ENCODE peak calls at places on chromosomes 1 and 21, in six cellular contexts. M, V, D, Y, F and O are unnamed samples.

GRCh38 chr1:1040004-1040991 is 20.4 kb downstream of the AGRN start:
- DNase-seq in M (no peak), V (peak), D (peak), Y (peak), F (peak), O (peak)

GRCh38 chr1:43302721-43303476 is 2.1 kb downstream of the TIE1 start:
- DNase-seq in M (no peak), V (no peak), D (no peak), Y (no peak), F (peak), O (no peak)

GRCh38 chr1:219347843-219348475 is 174.3 kb downstream of the LYPLAL1 start:
- DNase-seq in M (peak), V (no peak), D (peak), Y (no peak), F (peak), O (no peak)

GRCh38 chr1:43439121-43439581 is 14.6 kb downstream of the HYI start:
- DNase-seq in M (peak), V (no peak), D (no peak), Y (no peak), F (no peak), O (no peak)

GRCh38 chr1:3000671-3001470 is 20.4 kb upstream of the ACTRT2 start:
- DNase-seq in M (peak), V (no peak), D (no peak), Y (no peak), F (peak), O (no peak)

GRCh38 chr1:44808063-44808937 is at the start of gene BTBD19:
- DNase-seq in M (peak), V (no peak), D (peak), Y (peak), F (peak), O (no peak)

GRCh38 chr1:32414186-32414886 is 20.1 kb upstream of the BSDC1 start:
- DNase-seq in M (peak), V (no peak), D (no peak), Y (no peak), F (no peak), O (no peak)

GRCh38 chr1:184953600-184954219 is 20.6 kb downstream of the NIBAN1 start:
- DNase-seq in M (no peak), V (peak), D (no peak), Y (no peak), F (no peak), O (peak)

GRCh38 chr1:150479927-150480352 is 7.3 kb upstream of the TARS2 start:
- DNase-seq in M (no peak), V (no peak), D (no peak), Y (no peak), F (no peak), O (no peak)

GRCh38 chr1:33311706-33312412 is 9.0 kb downstream of the A3GALT2 start:
- DNase-seq in M (no peak), V (no peak), D (no peak), Y (no peak), F (no peak), O (no peak)

GRCh38 chr1:62457955-62458354 is 21.1 kb downstream of the USP1 start:
- DNase-seq in M (no peak), V (no peak), D (no peak), Y (no peak), F (no peak), O (no peak)

GRCh38 chr1:41439234-41439633 is 45.2 kb downstream of the EDN2 start:
- DNase-seq in M (no peak), V (no peak), D (no peak), Y (no peak), F (no peak), O (no peak)

GRCh38 chr1:171600852-171601251 is 21.2 kb upstream of the MYOCOS start:
- DNase-seq in M (no peak), V (no peak), D (no peak), Y (no peak), F (no peak), O (no peak)

GRCh38 chr1:47232187-47232874 is at the start of gene TAL1:
- DNase-seq in M (no peak), V (no peak), D (no peak), Y (peak), F (peak), O (no peak)

GRCh38 chr1:206709322-206709721 is 24.6 kb downstream of the MAPKAPK2 start:
- DNase-seq in M (no peak), V (no peak), D (no peak), Y (no peak), F (no peak), O (no peak)

GRCh38 chr1:89130716-89131115 is 4.8 kb upstream of the GBP2 start:
- DNase-seq in M (no peak), V (no peak), D (no peak), Y (no peak), F (no peak), O (no peak)

GRCh38 chr1:170739803-170740202 is 75.9 kb downstream of the PRRX1 start:
- DNase-seq in M (no peak), V (no peak), D (no peak), Y (no peak), F (no peak), O (no peak)

GRCh38 chr1:156627313-156627880 is 8.2 kb downstream of the HAPLN2 start:
- DNase-seq in M (no peak), V (no peak), D (no peak), Y (peak), F (no peak), O (no peak)

GRCh38 chr1:101295212-101295611 is 58.4 kb downstream of the S1PR1 start:
- DNase-seq in M (no peak), V (peak), D (no peak), Y (no peak), F (no peak), O (peak)

GRCh38 chr1:21721271-21721985 is 52.3 kb upstream of the RAP1GAP start:
- DNase-seq in M (no peak), V (no peak), D (no peak), Y (no peak), F (no peak), O (no peak)

GRCh38 chr1:35047188-35047858 is 15.6 kb upstream of the ZMYM6 start:
- DNase-seq in M (no peak), V (no peak), D (no peak), Y (no peak), F (no peak), O (peak)

GRCh38 chr1:93434088-93434487 is 13.8 kb upstream of the FNBP1L start:
- DNase-seq in M (no peak), V (no peak), D (no peak), Y (no peak), F (no peak), O (no peak)

GRCh38 chr1:93435443-93435842 is 12.5 kb upstream of the FNBP1L start:
- DNase-seq in M (no peak), V (no peak), D (no peak), Y (no peak), F (no peak), O (no peak)

GRCh38 chr1:93433407-93433961 is 14.4 kb upstream of the FNBP1L start:
- DNase-seq in M (no peak), V (no peak), D (no peak), Y (no peak), F (no peak), O (no peak)

GRCh38 chr1:93436496-93436895 is 11.4 kb upstream of the FNBP1L start:
- DNase-seq in M (no peak), V (no peak), D (no peak), Y (no peak), F (no peak), O (no peak)

GRCh38 chr1:93434987-93435386 is 12.9 kb upstream of the FNBP1L start:
- DNase-seq in M (no peak), V (no peak), D (no peak), Y (no peak), F (no peak), O (no peak)
- H3K27ac ChIP-seq in M (no peak), V (no peak), D (no peak), Y (no peak), F (no peak), O (no peak)

DNA sequence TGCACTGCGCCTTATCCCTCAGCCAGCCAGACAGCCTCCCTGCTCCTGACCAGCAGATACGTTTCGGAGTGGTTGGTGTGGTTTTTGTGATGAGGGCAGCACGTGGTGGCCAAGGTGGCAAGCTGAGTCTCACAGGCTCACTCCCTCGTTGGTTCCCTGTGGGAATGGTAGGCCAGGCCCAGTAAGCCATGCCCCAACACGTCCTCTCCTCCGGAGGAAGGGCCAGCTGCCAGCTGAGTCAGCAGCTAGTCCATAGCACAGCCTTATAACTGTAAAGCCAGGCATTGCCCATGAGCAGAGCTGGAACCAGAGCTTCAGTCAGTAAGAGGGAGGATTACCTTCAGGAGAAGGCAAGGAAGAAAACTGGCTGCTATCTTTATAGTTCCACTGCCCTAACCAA is 29.5 kb downstream of the SZRD1 start:
- DNase-seq in M (no peak), V (peak), D (peak), Y (no peak), F (no peak), O (peak)
- H3K27ac ChIP-seq in M (no peak), V (peak), D (peak), Y (no peak), F (peak), O (peak)

DNA sequence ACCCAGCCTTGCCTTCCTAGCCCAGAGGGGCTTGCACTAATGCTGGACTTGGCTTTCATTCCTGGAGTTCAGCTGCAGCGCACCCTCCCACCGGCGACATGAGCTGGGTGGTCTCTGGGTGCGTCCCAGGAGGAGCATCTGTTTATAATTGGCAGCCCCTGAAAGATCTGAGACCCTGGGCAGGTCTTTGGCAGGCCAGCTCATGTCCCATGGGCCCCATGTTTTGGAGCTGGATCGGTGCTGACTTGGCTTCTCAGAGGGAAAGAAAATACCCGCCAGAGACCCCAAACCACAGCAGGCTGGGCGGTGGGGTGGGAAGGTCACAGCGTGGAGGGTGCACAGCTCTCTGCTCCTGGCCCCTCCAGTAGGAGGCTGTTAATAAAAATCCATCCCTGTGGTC is 29.3 kb downstream of the DHRS3 start:
- DNase-seq in M (no peak), V (no peak), D (no peak), Y (no peak), F (no peak), O (no peak)
- H3K27ac ChIP-seq in M (no peak), V (no peak), D (no peak), Y (no peak), F (no peak), O (no peak)

GRCh38 chr1:167456500-167456899 is 61.8 kb downstream of the CD247 start:
- DNase-seq in M (no peak), V (no peak), D (no peak), Y (no peak), F (no peak), O (no peak)
- H3K27ac ChIP-seq in M (no peak), V (no peak), D (peak), Y (no peak), F (peak), O (no peak)

DNA sequence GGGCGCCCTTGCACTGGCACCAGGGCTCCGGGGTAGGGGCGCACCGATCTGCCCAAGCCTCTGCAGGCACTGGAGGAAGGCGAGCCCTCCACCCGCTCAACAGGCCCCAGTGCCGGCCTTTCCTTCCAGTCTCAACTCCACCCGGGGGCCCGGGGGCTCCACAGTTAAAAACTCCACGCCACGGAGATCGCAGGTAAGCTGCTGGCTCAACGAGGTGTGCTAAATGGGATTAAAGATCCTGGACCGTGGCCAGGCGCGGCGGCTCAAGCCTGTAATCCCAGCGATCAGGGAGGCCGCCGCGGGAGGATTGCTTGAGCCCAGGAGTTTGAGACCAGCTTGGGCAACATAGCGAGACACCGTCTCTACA is 536 bp downstream of the HSF2BP start:
- DNase-seq in M (no peak), V (no peak), D (no peak), Y (no peak), F (no peak), O (no peak)
- H3K27ac ChIP-seq in M (peak), V (peak), D (peak), Y (peak), F (peak), O (peak)

DNA sequence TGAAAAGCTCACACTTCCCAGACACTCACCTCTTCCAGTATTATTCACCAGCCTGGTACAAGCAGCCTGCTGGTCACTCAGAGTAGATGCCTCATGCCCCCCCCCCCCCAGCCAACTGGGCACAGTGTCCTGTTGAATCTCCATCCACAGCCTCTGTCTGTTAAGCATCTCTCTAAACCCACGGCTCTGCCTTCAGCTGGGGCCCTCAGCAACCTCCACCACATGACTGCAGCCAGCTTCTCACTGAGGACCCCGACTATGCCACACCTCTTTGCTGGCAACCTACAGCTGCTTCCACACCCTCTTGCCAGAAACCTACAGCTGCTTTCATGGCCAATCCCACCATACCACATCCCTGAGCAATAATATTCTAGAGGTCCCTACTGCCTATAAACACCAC is 113.1 kb downstream of the RHOU start:
- DNase-seq in M (no peak), V (no peak), D (no peak), Y (no peak), F (no peak), O (no peak)
- H3K27ac ChIP-seq in M (no peak), V (no peak), D (no peak), Y (no peak), F (no peak), O (no peak)

GRCh38 chr21:41830764-41831452 is 48.2 kb downstream of the PRDM15 start:
- DNase-seq in M (peak), V (no peak), D (no peak), Y (no peak), F (no peak), O (no peak)
- H3K27ac ChIP-seq in M (no peak), V (no peak), D (no peak), Y (no peak), F (no peak), O (no peak)

GRCh38 chr1:11921022-11921421 is 5.2 kb downstream of the KIAA2013 start:
- DNase-seq in M (no peak), V (no peak), D (no peak), Y (no peak), F (no peak), O (no peak)
- H3K27ac ChIP-seq in M (peak), V (no peak), D (peak), Y (no peak), F (no peak), O (peak)

GRCh38 chr21:45522986-45523385 is 19.3 kb downstream of the SLC19A1 start:
- DNase-seq in M (peak), V (no peak), D (no peak), Y (no peak), F (no peak), O (no peak)
- H3K27ac ChIP-seq in M (no peak), V (no peak), D (no peak), Y (no peak), F (no peak), O (peak)

GRCh38 chr1:169106095-169106920 is at the start of gene ATP1B1:
- DNase-seq in M (peak), V (no peak), D (peak), Y (peak), F (peak), O (peak)

GRCh38 chr1:169108897-169109560 is 2.5 kb downstream of the ATP1B1 start:
- DNase-seq in M (no peak), V (no peak), D (no peak), Y (peak), F (no peak), O (no peak)

GRCh38 chr1:169109561-169110134 is 3.2 kb downstream of the ATP1B1 start:
- DNase-seq in M (no peak), V (no peak), D (no peak), Y (peak), F (peak), O (peak)

GRCh38 chr1:169106921-169107672 is 607 bp downstream of the ATP1B1 start:
- DNase-seq in M (no peak), V (no peak), D (peak), Y (no peak), F (peak), O (no peak)

GRCh38 chr1:169107673-169108160 is 1.2 kb downstream of the ATP1B1 start:
- DNase-seq in M (no peak), V (no peak), D (peak), Y (no peak), F (no peak), O (no peak)
- H3K27ac ChIP-seq in M (peak), V (peak), D (peak), Y (peak), F (peak), O (peak)